ENCODE peak calls at places on chromosomes 3 and 15, in four cellular contexts. T, U, P and F are unnamed samples.

GRCh38 chr15:76252249-76252648 is 59.0 kb downstream of the ETFA start:
- DNase-seq in T (no peak), P (no peak), U (no peak), F (no peak)

GRCh38 chr3:194446754-194447153 is 40.0 kb downstream of the ATP13A3 start:
- DNase-seq in P (no peak), U (no peak), T (no peak), F (no peak)

GRCh38 chr3:124529826-124530571 is 200.3 kb upstream of the UMPS start:
- DNase-seq in T (no peak), P (no peak), U (no peak), F (no peak)

GRCh38 chr15:96187916-96188315 is 142.6 kb upstream of the NR2F2 start:
- DNase-seq in P (no peak), T (no peak), U (no peak), F (no peak)

GRCh38 chr15:34793071-34793470 is 2.3 kb downstream of the ACTC1 start:
- DNase-seq in U (no peak), T (no peak), P (no peak), F (no peak)

GRCh38 chr3:70550723-70551319 is 238.4 kb upstream of the MDFIC2 start:
- DNase-seq in T (peak; percentile 66), P (peak; percentile 7), U (peak; percentile 30), F (no peak)

GRCh38 chr15:79811406-79812405 is 85.1 kb downstream of the MTHFS start:
- DNase-seq in P (no peak), T (peak; percentile 77), U (no peak), F (no peak)

GRCh38 chr3:197309528-197310361 is 11.3 kb upstream of the DLG1 start:
- DNase-seq in U (no peak), T (no peak), P (no peak), F (no peak)

GRCh38 chr15:98391131-98391530 is 257.2 kb upstream of the IGF1R start:
- DNase-seq in P (no peak), T (no peak), U (no peak), F (no peak)

GRCh38 chr3:23202921-23203650 is at the start of gene UBE2E2:
- DNase-seq in U (peak; percentile 50), P (peak; percentile 85), T (peak; percentile 60), F (peak; percentile 92)

GRCh38 chr3:119647177-119647576 is 13.2 kb downstream of the POPDC2 start:
- DNase-seq in T (no peak), P (no peak), U (no peak), F (no peak)

GRCh38 chr3:119647843-119648575 is 12.4 kb downstream of the POPDC2 start:
- DNase-seq in P (no peak), T (no peak), U (no peak), F (no peak)

GRCh38 chr3:119645813-119646212 is 14.6 kb downstream of the POPDC2 start:
- DNase-seq in P (no peak), T (no peak), U (no peak), F (no peak)

GRCh38 chr3:119652306-119653033 is 7.9 kb downstream of the POPDC2 start:
- DNase-seq in P (no peak), U (no peak), T (no peak), F (no peak)

DNA sequence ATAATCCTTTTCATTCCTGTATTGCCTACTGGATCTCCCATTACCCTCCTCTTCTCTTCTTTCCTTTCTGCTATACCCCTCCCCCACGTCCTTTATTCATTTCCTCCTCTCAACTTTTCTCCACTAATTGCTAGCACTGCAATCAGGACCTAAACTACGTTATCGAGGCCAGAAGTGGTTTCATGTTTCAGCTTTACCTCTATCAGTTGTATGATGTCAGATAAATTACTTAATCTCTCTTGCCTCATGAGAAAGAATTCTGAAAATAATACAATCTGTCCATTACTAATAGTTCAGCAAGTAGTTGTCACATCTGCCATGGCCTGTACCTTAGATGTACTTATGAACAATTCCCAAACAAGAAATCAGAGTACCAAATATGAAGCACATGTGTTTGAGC is 10.6 kb downstream of the POPDC2 start:
- DNase-seq in P (no peak), U (no peak), T (no peak), F (no peak)
- TF ChIP-seq CTCF in P (no peak), U (no peak), T (no peak), F (no peak)

GRCh38 chr15:26095710-26096330 is 232.7 kb upstream of the ATP10A start:
- DNase-seq in U (no peak), T (no peak), P (no peak), F (no peak)
- TF ChIP-seq CTCF in U (no peak), T (peak; percentile 17), P (no peak), F (no peak)

DNA sequence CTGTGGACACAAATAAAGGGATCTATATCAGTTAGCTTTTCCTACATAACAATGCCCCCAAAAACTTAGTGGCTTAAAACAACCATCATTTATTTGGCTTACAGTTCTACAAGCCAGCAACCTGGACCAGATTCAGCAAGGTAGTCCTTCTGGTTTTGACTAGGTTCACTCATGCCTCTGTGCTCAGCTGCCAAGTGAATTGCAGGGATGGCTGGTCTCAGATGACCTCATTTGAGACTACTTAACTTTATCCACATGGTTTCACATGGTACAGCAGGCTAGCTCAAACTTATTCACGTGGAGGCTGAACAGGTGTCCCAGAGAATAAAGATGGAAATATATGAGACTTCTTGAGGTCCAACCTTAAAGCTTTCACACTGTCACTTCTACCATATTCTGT is 119.3 kb upstream of the BFSP2 start:
- DNase-seq in T (no peak), P (no peak), U (no peak), F (no peak)
- TF ChIP-seq CTCF in T (no peak), P (no peak), U (no peak), F (no peak)

GRCh38 chr15:72474912-72475601 is 927 bp downstream of the ARIH1 start:
- DNase-seq in T (peak; percentile 77), U (peak; percentile 29), P (peak; percentile 86), F (peak; percentile 70)

GRCh38 chr15:72474466-72474911 is 359 bp downstream of the ARIH1 start:
- DNase-seq in U (no peak), T (no peak), P (no peak), F (no peak)

GRCh38 chr15:72473670-72474465 is at the start of gene ARIH1:
- DNase-seq in T (peak; percentile 95), P (peak; percentile 97), U (peak; percentile 97), F (peak; percentile 92)

GRCh38 chr15:72475674-72476073 is 1.5 kb downstream of the ARIH1 start:
- DNase-seq in P (no peak), U (no peak), T (no peak), F (no peak)

DNA sequence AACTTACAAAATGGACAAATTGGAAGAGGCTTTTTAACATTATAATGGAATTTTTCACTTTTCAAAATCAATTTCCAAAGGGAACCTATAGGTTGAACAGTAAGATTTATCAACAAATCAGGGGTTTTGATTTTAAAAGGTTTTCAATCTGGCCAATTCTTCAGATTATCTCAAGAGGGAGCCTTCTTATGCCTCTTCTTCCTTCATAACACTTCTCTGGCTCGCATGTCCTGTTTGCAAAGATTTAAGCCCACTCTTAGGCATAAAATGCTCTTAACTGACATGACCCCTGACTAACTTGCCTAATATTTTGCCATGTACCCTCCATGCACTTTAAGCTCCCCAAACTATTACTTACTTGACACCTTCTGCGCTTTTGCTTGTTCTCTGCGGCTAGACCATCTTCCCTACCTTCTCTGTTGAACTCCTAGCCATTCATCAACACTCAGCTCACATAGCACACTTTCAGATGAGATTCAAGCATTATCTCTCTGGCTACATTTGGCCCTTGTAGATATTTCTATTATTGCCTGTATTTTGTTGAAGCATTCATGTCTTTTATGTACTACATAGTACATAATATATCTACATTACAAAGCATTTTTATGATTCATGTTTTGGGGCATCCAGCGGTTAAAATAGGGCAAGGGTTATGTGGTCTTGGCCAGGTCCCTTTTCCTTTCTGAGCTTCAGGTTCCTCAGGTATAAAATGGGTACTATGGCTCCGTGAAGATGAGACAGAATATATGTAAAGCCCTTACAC is 1.0 kb upstream of the ARIH1 start:
- DNase-seq in U (no peak), T (no peak), P (no peak), F (no peak)
- TF ChIP-seq CTCF in U (peak; percentile 9), T (no peak), P (peak; percentile 8), F (peak; percentile 13)

GRCh38 chr3:117926819-117927218 is 1107.8 kb downstream of the IGSF11 start:
- DNase-seq in P (no peak), U (no peak), T (no peak), F (no peak)

GRCh38 chr3:117932441-117932840 is 1102.2 kb downstream of the IGSF11 start:
- DNase-seq in P (no peak), T (no peak), U (no peak), F (no peak)

GRCh38 chr3:117921908-117922456 is 1112.7 kb downstream of the IGSF11 start:
- DNase-seq in T (no peak), U (no peak), P (no peak), F (no peak)

GRCh38 chr3:117928836-117929235 is 1105.8 kb downstream of the IGSF11 start:
- DNase-seq in T (no peak), U (no peak), P (no peak), F (no peak)

DNA sequence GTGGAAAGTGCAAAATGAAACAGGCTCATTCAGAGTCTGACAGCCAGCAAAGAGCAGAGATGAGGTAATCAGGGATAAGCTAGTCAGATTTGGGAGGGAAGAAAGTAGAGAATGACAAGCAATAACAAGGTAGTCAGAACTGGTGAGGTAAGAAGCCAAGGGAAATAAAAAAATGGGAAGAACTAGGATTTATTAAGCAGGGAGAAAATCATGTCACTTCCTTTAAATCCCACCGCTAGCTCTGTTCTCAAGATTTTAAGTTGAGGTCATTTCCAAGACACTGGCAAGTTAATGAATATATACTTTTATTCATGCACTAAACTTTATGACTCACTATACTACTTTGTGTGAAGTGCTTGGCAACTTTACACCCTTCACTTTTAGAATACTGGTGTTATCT is 1106.8 kb downstream of the IGSF11 start:
- DNase-seq in P (no peak), T (no peak), U (no peak), F (no peak)
- TF ChIP-seq CTCF in P (no peak), T (no peak), U (no peak), F (no peak)